ENCODE peak calls at places on chromosomes 7 and 10, in six cellular contexts. Q, B, L, I, F and A are unnamed samples.

GRCh38 chr10:96306516-96306915 is 2.3 kb downstream of the DNTT start:
- DNase-seq in Q (no peak), B (no peak), L (no peak), I (no peak), F (no peak), A (no peak)

GRCh38 chr7:44977304-44977858 is 1.4 kb downstream of the MYO1G start:
- DNase-seq in Q (no peak), B (no peak), L (no peak), I (no peak), F (no peak), A (no peak)

GRCh38 chr10:131723601-131724530 is 176.9 kb upstream of the PPP2R2D start:
- DNase-seq in Q (no peak), B (peak), L (no peak), I (no peak), F (no peak), A (no peak)

GRCh38 chr7:43531700-43532099 is 51.2 kb upstream of the STK17A start:
- DNase-seq in Q (no peak), B (no peak), L (no peak), I (no peak), F (no peak), A (no peak)

GRCh38 chr10:43299579-43299978 is 32.7 kb upstream of the RASGEF1A start:
- DNase-seq in Q (no peak), B (no peak), L (no peak), I (no peak), F (no peak), A (no peak)

GRCh38 chr7:106968160-106968559 is 76.3 kb upstream of the PRKAR2B start:
- DNase-seq in Q (no peak), B (peak), L (no peak), I (no peak), F (no peak), A (no peak)

GRCh38 chr10:90665905-90666662 is 191.8 kb downstream of the HTR7 start:
- DNase-seq in Q (no peak), B (no peak), L (no peak), I (no peak), F (no peak), A (no peak)

GRCh38 chr10:88466786-88467185 is 116.3 kb downstream of the RNLS start:
- DNase-seq in Q (no peak), B (no peak), L (no peak), I (no peak), F (no peak), A (no peak)

GRCh38 chr7:40700653-40701475 is 566.1 kb downstream of the SUGCT start:
- DNase-seq in Q (peak), B (peak), L (no peak), I (no peak), F (no peak), A (no peak)

GRCh38 chr10:30873408-30873807 is 158.3 kb downstream of the ZNF438 start:
- DNase-seq in Q (no peak), B (no peak), L (no peak), I (no peak), F (no peak), A (no peak)

GRCh38 chr10:132978542-132978941 is 36.2 kb upstream of the CFAP46 start:
- DNase-seq in Q (no peak), B (no peak), L (no peak), I (no peak), F (no peak), A (no peak)

GRCh38 chr7:104807676-104808075 is 206.3 kb upstream of the KMT2E start:
- DNase-seq in Q (no peak), B (no peak), L (no peak), I (no peak), F (no peak), A (no peak)

GRCh38 chr10:43001427-43001795 is 75.5 kb upstream of the RET start:
- DNase-seq in Q (no peak), B (no peak), L (no peak), I (no peak), F (no peak), A (no peak)

GRCh38 chr10:59880976-59881510 is 25.3 kb downstream of the CCDC6 start:
- DNase-seq in Q (no peak), B (no peak), L (no peak), I (no peak), F (no peak), A (no peak)

GRCh38 chr10:44989621-44990301 is 11.0 kb upstream of the ZNF22 start:
- DNase-seq in Q (no peak), B (peak), L (no peak), I (no peak), F (no peak), A (no peak)

GRCh38 chr7:32163911-32164310 is 93.7 kb upstream of the PDE1C start:
- DNase-seq in Q (peak), B (no peak), L (no peak), I (peak), F (no peak), A (no peak)

GRCh38 chr10:133009218-133009954 is 67.0 kb upstream of the CFAP46 start:
- DNase-seq in Q (no peak), B (no peak), L (no peak), I (no peak), F (peak), A (no peak)

GRCh38 chr10:33163941-33164824 is 170.3 kb downstream of the NRP1 start:
- DNase-seq in Q (no peak), B (no peak), L (no peak), I (peak), F (no peak), A (no peak)

GRCh38 chr7:113209449-113210203 is 91.3 kb upstream of the SMIM30 start:
- DNase-seq in Q (peak), B (no peak), L (no peak), I (no peak), F (no peak), A (no peak)

GRCh38 chr10:110407301-110408170 is 90.2 kb upstream of the DUSP5 start:
- DNase-seq in Q (no peak), B (no peak), L (no peak), I (no peak), F (peak), A (no peak)

GRCh38 chr7:117091721-117092120 is 138.4 kb downstream of the ST7 start:
- DNase-seq in Q (no peak), B (no peak), L (no peak), I (no peak), F (no peak), A (no peak)

GRCh38 chr10:121596668-121597503 is 1.4 kb downstream of the FGFR2 start:
- DNase-seq in Q (no peak), B (peak), L (peak), I (peak), F (peak), A (peak)

GRCh38 chr10:72334832-72335393 is 19.8 kb downstream of the DNAJB12 start:
- DNase-seq in Q (peak), B (peak), L (no peak), I (peak), F (no peak), A (no peak)

GRCh38 chr10:118977864-118978263 is 51.6 kb upstream of the NANOS1 start:
- DNase-seq in Q (no peak), B (peak), L (no peak), I (no peak), F (no peak), A (no peak)

GRCh38 chr10:118971876-118972275 is 57.6 kb upstream of the NANOS1 start:
- DNase-seq in Q (no peak), B (peak), L (no peak), I (no peak), F (no peak), A (no peak)

GRCh38 chr10:118977022-118977599 is 52.4 kb upstream of the NANOS1 start:
- DNase-seq in Q (no peak), B (peak), L (no peak), I (no peak), F (no peak), A (no peak)

GRCh38 chr10:118973744-118974143 is 55.8 kb upstream of the NANOS1 start:
- DNase-seq in Q (no peak), B (peak), L (no peak), I (no peak), F (no peak), A (no peak)

DNA sequence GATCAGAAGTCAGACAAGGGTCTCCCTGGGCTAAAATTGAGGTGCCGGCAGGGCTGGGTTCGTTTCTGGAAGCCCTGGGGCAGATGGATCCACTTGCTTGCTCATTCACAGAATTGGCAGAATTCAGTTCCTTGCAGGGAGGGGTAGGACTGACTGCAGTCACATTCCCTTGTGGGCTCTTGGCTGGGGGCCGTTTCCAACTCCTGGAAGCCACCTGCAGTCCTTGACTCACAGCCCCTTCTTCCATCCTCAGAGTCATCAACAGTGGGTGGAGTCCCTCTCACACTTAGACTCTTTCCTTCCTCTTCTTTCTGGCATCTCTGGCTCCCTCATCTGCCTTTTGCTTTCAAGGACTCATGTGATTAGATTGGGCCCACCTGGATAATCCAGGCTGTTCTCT is 54.6 kb upstream of the NANOS1 start:
- DNase-seq in Q (no peak), B (peak), L (no peak), I (no peak), F (no peak), A (no peak)
- H3K23ac ChIP-seq in Q (no peak), B (no peak), L (no peak), I (no peak), F (no peak), A (no peak)

DNA sequence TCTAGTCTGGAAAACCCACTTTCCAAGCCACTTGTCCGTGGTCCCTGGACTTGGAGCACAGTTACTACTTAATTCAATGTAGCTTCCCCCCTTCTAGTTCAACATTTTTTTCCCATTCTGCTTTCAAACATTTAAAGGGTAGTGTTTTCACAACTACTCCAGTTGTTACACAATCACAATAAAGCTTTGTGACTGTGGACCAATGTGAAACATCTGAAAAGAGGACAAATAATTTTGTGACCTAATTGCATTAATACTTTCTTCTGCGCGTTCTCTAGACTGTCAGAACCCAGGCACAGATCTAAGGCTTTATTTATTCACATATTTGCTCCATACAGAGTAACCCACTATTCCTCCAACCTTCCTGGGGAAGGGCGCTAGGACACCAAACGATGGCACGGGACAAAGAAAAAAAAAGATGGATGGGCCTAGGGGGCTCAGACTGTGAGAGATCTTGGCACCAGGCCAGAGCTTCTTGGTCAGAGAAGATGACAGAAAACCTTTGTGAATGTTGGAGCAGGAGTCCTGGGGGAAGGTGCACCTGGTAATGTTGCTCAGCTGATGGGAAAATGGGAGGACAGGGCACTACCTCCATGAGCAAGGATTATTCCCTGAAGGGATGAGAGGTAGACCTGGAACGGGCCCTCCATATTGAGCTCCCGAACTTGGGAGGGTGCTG is 1.3 kb upstream of the SH3PXD2A start:
- DNase-seq in Q (no peak), B (no peak), L (no peak), I (no peak), F (no peak), A (no peak)
- H3K9ac ChIP-seq in Q (no peak), B (no peak), L (no peak), I (peak), F (no peak), A (no peak)

DNA sequence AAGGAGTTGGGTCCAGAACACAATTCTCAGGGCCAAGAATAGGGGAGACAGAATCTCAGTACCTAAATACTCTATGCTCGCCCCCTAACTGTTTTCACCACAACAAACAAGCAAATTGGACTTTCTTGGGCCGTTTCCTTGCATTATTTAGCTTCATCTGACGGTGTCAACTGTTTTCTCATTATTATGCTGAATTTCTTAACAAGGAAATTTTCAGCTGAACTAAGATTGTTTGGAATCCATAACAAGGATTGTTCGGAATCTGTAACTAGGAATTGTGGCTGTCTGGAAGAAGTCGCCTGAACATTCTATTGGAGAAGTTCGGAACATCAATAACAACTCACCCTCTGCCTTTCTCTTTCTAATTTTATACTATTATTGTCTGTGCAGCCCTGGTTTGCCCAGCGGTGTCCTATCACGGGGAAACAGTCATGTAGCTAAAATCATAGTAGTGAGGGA is 15.5 kb upstream of the DLX6 start:
- DNase-seq in Q (no peak), B (no peak), L (no peak), I (no peak), F (peak), A (no peak)
- H4K91ac ChIP-seq in Q (no peak), B (no peak), L (no peak), I (no peak), F (no peak), A (no peak)

GRCh38 chr10:100571069-100571817 is 35.5 kb downstream of the HIF1AN start:
- DNase-seq in Q (no peak), B (peak), L (no peak), I (no peak), F (no peak), A (no peak)

GRCh38 chr10:100570518-100570865 is 34.7 kb downstream of the HIF1AN start:
- DNase-seq in Q (no peak), B (peak), L (no peak), I (no peak), F (no peak), A (no peak)

GRCh38 chr10:100568937-100569336 is 33.2 kb downstream of the HIF1AN start:
- DNase-seq in Q (no peak), B (peak), L (no peak), I (no peak), F (no peak), A (no peak)

GRCh38 chr10:100567826-100568225 is 32.1 kb downstream of the HIF1AN start:
- DNase-seq in Q (no peak), B (peak), L (no peak), I (no peak), F (no peak), A (no peak)

DNA sequence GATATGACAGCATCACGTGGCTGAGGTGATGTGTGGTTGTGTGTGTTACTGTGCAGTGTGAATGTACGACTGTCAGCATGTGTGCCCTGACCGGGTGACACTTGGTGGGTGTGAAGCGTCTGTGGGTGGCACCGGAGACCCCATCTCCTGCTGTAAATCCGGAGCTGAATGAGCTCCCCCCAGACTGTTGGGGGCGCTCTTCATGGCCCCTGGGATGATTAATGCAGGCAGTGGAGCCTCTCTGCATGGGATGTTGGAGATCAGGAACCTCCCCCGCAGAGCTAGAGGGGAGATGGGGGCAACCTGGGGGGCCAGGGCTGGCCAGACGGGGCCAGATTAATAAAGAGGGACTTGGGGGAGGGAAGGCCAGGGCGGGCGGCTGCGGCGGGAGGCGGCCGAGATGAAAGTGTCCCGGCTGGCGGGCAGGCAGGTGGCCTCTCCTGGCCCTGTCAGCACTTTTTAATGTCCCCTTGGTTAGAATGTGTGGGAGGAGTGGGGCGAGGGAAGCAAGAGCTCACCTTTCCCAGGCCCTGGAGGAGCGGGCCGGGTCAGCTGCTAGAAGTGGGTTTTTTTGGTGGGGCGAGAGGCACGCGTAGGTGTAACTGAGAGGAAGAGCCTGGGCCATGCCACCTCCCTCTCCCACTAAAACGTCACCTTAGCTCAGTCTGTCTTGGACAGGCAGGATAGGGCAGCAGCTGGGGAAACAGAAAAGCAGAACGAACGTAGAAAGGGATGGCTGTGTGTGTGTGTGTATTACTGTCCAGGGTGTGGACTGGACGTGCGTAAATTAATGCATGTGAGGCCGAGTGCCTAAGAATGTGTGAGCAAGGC is 34.2 kb downstream of the HIF1AN start:
- DNase-seq in Q (no peak), B (peak), L (no peak), I (no peak), F (no peak), A (peak)
- H3K23ac ChIP-seq in Q (no peak), B (no peak), L (no peak), I (no peak), F (peak), A (peak)

DNA sequence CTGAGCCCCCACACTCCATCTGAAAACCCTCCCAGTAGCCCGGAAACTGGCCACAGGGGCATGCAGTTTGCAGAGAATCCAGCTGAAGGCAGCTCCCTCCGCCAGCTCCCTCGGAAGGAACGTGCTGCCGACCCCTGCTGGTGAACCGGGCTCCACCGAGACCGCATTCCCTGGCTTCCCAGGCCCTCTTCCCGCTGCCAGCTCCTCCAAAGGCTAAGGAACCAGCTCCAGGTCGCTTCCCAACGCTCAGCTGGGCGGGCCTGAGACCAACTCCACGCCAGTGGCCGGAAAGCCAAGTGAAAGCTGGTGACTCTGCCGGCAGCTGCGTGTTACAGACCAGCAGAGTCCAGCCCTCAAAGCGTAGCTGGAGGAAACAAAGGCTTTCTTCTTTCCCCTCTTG is 35.8 kb downstream of the GPER1 start:
- DNase-seq in Q (peak), B (peak), L (peak), I (peak), F (peak), A (peak)
- H3K9ac ChIP-seq in Q (no peak), B (no peak), L (no peak), I (peak), F (no peak), A (no peak)

DNA sequence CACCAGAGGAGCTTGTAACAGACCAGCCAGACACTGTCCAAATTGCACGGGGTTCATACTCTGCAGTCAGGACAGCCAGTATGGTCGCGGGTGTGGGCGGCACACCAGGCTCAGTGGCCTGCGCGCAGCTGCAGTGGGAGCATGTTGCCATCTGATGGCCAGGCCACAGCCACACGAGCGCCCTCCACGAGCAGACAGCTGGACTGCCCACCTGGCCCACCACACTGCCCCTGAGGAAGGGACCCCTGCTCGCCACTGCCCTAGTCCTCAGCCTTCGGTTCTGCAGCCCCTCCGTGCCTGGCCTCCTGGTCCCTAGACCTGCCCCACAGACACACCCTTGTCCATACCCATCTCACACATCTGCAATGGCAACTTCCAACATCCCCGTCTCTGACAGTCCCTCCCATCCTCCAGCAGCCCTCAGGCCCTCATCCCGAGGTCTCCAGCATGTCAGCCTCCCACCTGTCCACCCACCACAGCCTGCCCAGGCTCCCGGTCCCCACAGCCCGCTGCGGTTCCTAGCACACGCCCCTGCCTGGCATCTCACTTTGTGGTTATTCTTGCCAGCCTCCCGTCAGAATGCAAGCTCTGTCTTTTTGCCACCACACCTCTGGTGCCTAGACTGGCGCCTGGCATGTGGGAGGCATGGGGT is 28.9 kb upstream of the TTYH3 start:
- DNase-seq in Q (no peak), B (no peak), L (no peak), I (no peak), F (no peak), A (no peak)
- H4K91ac ChIP-seq in Q (no peak), B (no peak), L (no peak), I (no peak), F (no peak), A (no peak)

GRCh38 chr7:143325215-143325614 is 9.3 kb downstream of the CLCN1 start:
- DNase-seq in Q (peak), B (no peak), L (no peak), I (peak), F (no peak), A (no peak)
- H3K23ac ChIP-seq in Q (no peak), B (no peak), L (no peak), I (no peak), F (no peak), A (no peak)